ENCODE peak calls at places on chromosomes 3 and 15, in seven cellular contexts. P is H9, D is neuronal stem cell, I is mesendoderm, N is trophoblast cell, U is H1, Z is IMR-90. L is an unnamed sample.

GRCh38 chr3:9007928-9008327 is 44.7 kb upstream of the RAD18 start:
- DNase-seq in N (no peak), D (no peak), P (no peak), Z (no peak), U (no peak), I (no peak), L (no peak)

GRCh38 chr3:155744626-155745324 is at the start of gene PLCH1:
- DNase-seq in P (peak), N (peak), U (peak), Z (peak), I (peak), D (peak), L (peak)

GRCh38 chr3:126394179-126394976 is at the start of gene CFAP100:
- DNase-seq in N (no peak), U (peak), I (peak), D (peak), Z (peak), P (peak), L (peak)

GRCh38 chr15:31574761-31575160 is 248.1 kb downstream of the KLF13 start:
- DNase-seq in P (no peak), N (no peak), I (peak), Z (no peak), U (no peak), D (peak), L (no peak)

GRCh38 chr3:169232863-169233262 is 430.6 kb downstream of the MECOM start:
- DNase-seq in D (no peak), P (no peak), U (no peak), Z (peak), N (no peak), I (peak), L (peak)

GRCh38 chr15:70269991-70270751 is 172.5 kb upstream of the TLE3 start:
- DNase-seq in P (no peak), U (no peak), I (no peak), N (no peak), D (no peak), Z (no peak), L (no peak)

GRCh38 chr3:62446337-62446940 is 73.1 kb upstream of the FEZF2 start:
- DNase-seq in U (no peak), P (no peak), I (no peak), Z (no peak), D (no peak), N (no peak), L (no peak)

GRCh38 chr3:187040637-187041361 is 98.5 kb downstream of the RPL39L start:
- DNase-seq in Z (peak), I (peak), D (no peak), U (no peak), N (peak), P (no peak), L (peak)

GRCh38 chr3:10550705-10551104 is 45.3 kb upstream of the ATP2B2 start:
- DNase-seq in N (no peak), P (peak), U (peak), D (no peak), Z (no peak), I (no peak), L (no peak)

GRCh38 chr15:100863406-100864198 is 16.0 kb upstream of the ALDH1A3 start:
- DNase-seq in I (no peak), P (no peak), D (no peak), N (no peak), Z (peak), U (no peak), L (peak)

GRCh38 chr3:59469948-59470723 is 420.3 kb upstream of the CFAP20DC start:
- DNase-seq in D (no peak), I (no peak), U (no peak), P (no peak), N (peak), Z (no peak), L (no peak)

GRCh38 chr15:95298729-95299128 is 1031.8 kb upstream of the NR2F2 start:
- DNase-seq in U (no peak), D (no peak), N (no peak), P (no peak), I (no peak), Z (no peak), L (no peak)

GRCh38 chr3:78506581-78507195 is 1261.1 kb downstream of the ROBO1 start:
- DNase-seq in D (no peak), N (no peak), Z (no peak), I (peak), P (no peak), U (no peak), L (peak)

GRCh38 chr3:67602816-67603215 is 51.6 kb downstream of the SUCLG2 start:
- DNase-seq in D (no peak), Z (no peak), P (no peak), U (no peak), N (no peak), I (no peak), L (no peak)

GRCh38 chr3:15010664-15011063 is 54.5 kb downstream of the MRPS25 start:
- DNase-seq in N (peak), U (no peak), I (no peak), D (no peak), P (no peak), Z (peak), L (no peak)

GRCh38 chr3:172294238-172294806 is 153.9 kb downstream of the GHSR start:
- DNase-seq in P (no peak), D (no peak), U (no peak), N (no peak), I (no peak), Z (no peak), L (no peak)

GRCh38 chr15:36432162-36432561 is 147.3 kb upstream of the CDIN1 start:
- DNase-seq in D (no peak), N (no peak), Z (peak), U (no peak), P (no peak), I (no peak), L (peak)

GRCh38 chr3:62128028-62128427 is 245.3 kb downstream of the FEZF2 start:
- DNase-seq in P (no peak), N (no peak), Z (no peak), I (no peak), D (no peak), U (no peak), L (no peak)

GRCh38 chr15:65184305-65184943 is 718 bp downstream of the CLPX start:
- DNase-seq in P (peak), D (peak), U (peak), I (peak), N (peak), Z (peak), L (peak)

GRCh38 chr15:65177901-65178300 is 7.2 kb downstream of the CLPX start:
- DNase-seq in P (no peak), I (no peak), U (no peak), Z (no peak), D (no peak), N (peak), L (no peak)

GRCh38 chr15:65182538-65182937 is 2.6 kb downstream of the CLPX start:
- DNase-seq in N (no peak), I (no peak), U (no peak), P (no peak), D (no peak), Z (no peak), L (no peak)

GRCh38 chr15:65183847-65184159 is 1.3 kb downstream of the CLPX start:
- DNase-seq in I (no peak), U (no peak), N (no peak), D (no peak), Z (no peak), P (no peak), L (peak)

DNA sequence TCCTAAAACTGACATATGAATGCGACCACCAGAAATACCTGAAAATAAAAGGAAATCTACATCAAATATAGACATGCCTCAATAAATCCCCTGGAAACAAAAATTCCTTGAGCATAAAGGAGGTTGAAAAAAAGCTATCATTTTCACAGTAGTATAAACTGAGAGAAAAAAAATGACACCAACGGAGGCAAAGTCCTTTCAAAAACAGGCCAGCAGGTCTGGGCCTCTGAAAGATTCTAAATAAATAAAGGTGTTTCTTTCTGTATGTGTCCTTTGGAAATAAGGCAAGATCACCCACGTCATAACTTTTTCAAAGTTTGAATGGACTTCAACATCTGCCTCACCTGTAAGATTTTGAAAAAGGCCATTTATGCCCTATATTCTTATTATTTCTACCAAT is 5.0 kb downstream of the CLPX start:
- DNase-seq in D (no peak), U (no peak), Z (no peak), I (no peak), P (no peak), N (no peak), L (no peak)
- H4K8ac ChIP-seq in D (no peak), U (no peak), Z (no peak), I (no peak), P (no peak), N (no peak), L (no peak)

DNA sequence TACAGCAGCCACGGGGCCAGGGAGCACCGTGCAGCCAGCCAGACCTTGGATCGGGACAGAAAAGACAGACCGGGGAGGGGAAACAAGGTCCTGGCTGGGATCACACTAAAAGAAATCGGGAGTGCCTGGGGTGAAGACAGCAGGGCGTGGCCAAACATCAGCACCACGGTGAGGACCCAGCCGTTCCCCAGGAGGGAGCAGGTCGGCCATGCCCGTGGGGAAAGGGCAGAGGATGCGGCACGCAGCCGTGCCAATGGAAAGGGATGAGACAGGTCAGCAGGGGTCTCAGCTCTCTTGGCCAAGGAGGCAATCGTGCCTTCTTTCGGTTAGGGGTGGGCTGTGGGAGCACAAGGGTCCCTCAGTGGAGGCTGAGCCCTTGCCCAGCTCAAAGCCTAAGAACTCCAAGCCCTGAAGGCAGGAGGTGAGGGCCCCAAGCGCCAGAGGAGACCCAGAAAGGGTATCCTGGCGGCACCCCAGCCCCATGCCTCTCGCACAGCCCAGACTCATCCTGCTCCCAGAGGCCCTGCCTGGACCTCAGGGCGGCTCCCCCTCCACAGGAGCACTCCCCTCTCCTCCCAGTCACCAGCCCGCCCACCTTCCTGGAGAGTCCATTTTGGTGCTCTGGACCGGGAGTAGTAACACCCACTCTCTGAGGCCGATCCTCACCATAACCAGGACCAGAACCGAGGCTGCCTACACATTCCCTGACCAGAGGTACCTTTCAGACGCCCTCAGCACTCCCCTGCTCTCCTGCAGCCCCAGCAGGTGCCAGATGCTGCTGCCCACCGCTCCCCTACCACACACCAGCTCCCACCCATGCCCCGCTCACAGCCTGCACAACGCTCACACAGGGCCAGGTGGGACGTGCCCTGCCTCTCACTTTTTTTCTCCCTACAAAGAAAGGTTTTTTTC is 23.2 kb upstream of the OCA2 start:
- DNase-seq in D (no peak), U (no peak), N (no peak), I (no peak), P (no peak), Z (no peak), L (no peak)
- H2BK120ac ChIP-seq in D (no peak), U (no peak), N (no peak), I (no peak), P (no peak), Z (no peak), L (no peak)

DNA sequence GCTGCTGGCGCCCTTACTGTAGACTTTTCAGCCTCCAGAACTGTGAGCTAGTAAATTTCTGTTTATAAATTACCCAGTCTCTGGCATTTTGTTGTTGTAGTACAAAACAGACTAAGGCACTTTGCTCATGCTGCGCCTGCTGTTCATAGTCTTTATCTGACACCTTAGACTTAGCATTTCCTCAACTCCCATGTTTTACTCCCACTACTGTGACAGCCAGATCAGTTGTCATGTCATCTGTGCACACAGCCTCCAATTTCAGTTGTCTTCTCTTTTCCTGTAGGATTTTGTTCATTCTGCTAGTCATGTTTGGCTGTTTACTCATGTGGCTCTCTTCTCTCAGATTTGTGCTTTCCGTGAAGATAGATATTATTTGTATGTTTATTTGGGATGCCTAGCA is 62.0 kb downstream of the TCF12 start:
- DNase-seq in I (no peak), U (no peak), Z (no peak), P (no peak), D (no peak), N (no peak), L (no peak)
- H4K8ac ChIP-seq in I (no peak), U (no peak), Z (no peak), P (no peak), D (no peak), N (no peak), L (no peak)

DNA sequence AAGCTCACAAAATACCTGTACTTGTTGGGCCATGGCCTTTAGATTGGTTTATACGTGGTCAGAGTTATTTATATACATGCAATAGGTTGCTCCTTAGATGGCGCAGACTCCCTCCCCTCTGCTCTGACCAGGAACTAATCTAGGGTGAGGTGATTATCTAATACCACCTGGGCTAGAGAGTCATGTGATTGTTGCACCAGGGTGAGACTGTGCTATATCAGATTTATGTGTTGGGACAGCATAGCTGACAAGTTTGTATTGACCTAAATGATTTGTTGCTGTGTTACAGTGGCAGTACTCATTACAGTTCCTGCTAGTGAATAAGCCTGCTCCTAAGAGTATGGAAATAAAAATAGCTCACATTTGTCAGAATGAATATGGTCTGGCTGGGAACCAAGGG is 7.2 kb upstream of the IQCF6 start:
- DNase-seq in I (no peak), N (no peak), D (no peak), U (peak), P (no peak), Z (no peak), L (no peak)
- H2BK120ac ChIP-seq in I (no peak), N (no peak), D (no peak), U (no peak), P (no peak), Z (no peak), L (no peak)

GRCh38 chr3:113271189-113271588 is 59.8 kb downstream of the BOC start:
- DNase-seq in Z (no peak), P (no peak), N (no peak), I (no peak), U (no peak), D (no peak), L (no peak)
- H4K8ac ChIP-seq in Z (no peak), P (no peak), N (no peak), I (no peak), U (peak), D (no peak), L (no peak)

L was measured in mesenchymal stem cell.